ENCODE peak calls at places on chromosome 12, in eight cellular contexts. R, F, J, A, H, T, B and Z are unnamed samples. For H3K27me3, the result is how much of the 10 kb centered on the place peaks cover.

GRCh38 chr12:90333384-90333783 is 621.6 kb downstream of the CCER1 start:
- DNase-seq in H (no peak), B (no peak), F (no peak), R (no peak), T (no peak), A (no peak), J (no peak), Z (no peak)

GRCh38 chr12:29226621-29227020 is 77.5 kb downstream of the FAR2 start:
- DNase-seq in A (no peak), J (no peak), B (no peak), R (no peak), T (no peak), F (no peak), H (no peak), Z (no peak)

GRCh38 chr12:94430304-94430703 is 29.4 kb downstream of the CEP83 start:
- DNase-seq in J (no peak), T (no peak), A (no peak), F (no peak), R (no peak), H (no peak), B (no peak), Z (no peak)

GRCh38 chr12:66354291-66354690 is 52.0 kb downstream of the HELB start:
- DNase-seq in F (no peak), H (no peak), R (no peak), J (no peak), A (no peak), T (no peak), B (no peak), Z (no peak)

GRCh38 chr12:7915911-7916403 is 20.0 kb downstream of the SLC2A3 start:
- DNase-seq in R (no peak), J (no peak), T (no peak), F (no peak), B (no peak), A (no peak), H (peak), Z (no peak)

GRCh38 chr12:59578239-59578638 is 17.6 kb upstream of the SLC16A7 start:
- DNase-seq in R (no peak), J (no peak), T (no peak), B (no peak), H (no peak), A (no peak), F (no peak), Z (no peak)

GRCh38 chr12:93098077-93098476 is 169.0 kb upstream of the EEA1 start:
- DNase-seq in F (peak), A (peak), B (peak), R (no peak), T (peak), J (no peak), H (peak), Z (peak)

GRCh38 chr12:39354955-39355354 is 88.0 kb downstream of the KIF21A start:
- DNase-seq in H (peak), R (no peak), J (no peak), F (no peak), A (no peak), B (no peak), T (no peak), Z (no peak)

GRCh38 chr12:66405395-66405794 is 103.1 kb downstream of the HELB start:
- DNase-seq in H (no peak), T (no peak), R (no peak), F (no peak), A (no peak), J (no peak), B (no peak), Z (no peak)

DNA sequence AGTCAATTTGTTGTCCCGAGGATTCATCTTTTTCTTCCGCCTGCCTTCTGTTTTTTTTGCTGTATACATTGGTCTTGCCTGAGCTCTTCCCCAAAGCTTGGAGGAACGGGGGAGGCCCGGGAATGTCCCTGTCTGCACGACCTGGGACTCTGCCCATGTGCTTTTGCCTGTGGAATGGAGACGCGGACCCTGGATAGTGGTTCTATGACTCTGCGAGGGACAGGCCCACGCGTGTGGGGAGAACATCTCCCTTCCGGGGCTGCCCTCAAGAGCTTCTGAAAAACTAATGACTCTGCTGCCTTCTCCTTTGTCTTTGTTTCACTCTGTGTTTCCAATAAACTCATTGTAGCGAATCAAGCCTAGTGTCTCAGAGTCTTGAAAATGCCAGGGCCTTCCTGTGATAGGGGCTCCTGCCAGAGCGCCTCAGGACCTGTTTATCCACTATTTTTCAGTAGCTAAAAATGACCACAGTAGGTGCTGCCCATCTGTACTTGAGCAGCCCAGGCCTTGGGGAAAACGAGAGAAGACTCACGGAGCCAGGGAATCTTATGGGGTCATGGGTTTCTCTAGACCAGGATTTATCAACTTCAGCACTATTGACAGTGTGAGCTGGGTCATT is 12.3 kb downstream of the KRT83 start:
- DNase-seq in J (no peak), R (peak), A (no peak), F (no peak), T (no peak), B (no peak), H (no peak), Z (no peak)
- H3K27me3 ChIP-seq in J (under half), R (under half), A (under half), F (under half), T (under half), B (under half), H (under half), Z (under half)

GRCh38 chr12:48997719-48998496 is 1.3 kb downstream of the DDN start:
- DNase-seq in H (no peak), T (no peak), A (peak), B (no peak), J (no peak), R (no peak), F (no peak), Z (peak)
- H3K27me3 ChIP-seq in H (under half), T (half or more), A (under half), B (under half), J (under half), R (under half), F (under half), Z (half or more)

DNA sequence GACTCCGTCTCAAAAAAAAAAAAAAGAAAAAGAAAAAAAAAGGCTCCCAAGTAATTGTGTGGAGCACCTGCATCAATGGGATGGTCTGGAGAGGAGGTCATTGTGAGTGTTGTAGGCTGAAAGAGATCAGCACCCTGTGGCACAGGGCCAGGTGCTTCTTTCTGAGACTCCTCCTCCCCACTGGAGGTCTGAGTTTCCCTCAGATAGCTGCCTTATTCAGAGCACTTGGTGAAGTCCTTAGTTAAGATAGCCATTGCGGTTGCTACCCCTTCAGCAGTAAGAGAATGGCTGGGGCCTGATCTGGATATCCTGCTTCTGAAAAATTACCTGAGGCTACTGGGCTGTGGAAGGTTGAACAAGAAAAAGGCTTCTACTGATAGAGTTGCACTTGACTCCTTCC is 69.8 kb downstream of the ANO6 start:
- DNase-seq in T (no peak), A (no peak), F (no peak), H (no peak), R (no peak), B (no peak), J (no peak), Z (no peak)
- H3K27me3 ChIP-seq in T (under half), A (under half), F (under half), H (under half), R (under half), B (under half), J (under half), Z (under half)

DNA sequence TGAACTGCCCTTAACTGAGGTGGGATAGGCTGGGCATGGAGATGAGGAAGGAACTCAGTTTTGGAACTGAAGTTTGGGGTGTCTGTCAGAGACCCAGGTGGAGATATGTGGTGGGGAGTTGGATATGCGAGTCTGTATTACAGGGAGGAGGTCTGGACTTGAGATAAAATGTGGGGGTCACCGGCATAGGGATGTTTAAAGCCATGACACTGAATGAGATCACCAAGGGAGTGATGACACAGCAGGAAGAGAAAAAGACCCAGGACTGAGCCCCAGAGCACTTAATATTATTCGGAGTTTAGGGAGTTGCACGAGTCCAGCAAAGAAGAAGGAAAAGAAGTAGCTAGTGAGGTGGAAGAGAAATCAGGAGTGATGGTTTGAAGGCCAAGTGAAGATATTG is 4.0 kb upstream of the OASL start:
- DNase-seq in H (no peak), A (no peak), B (no peak), T (no peak), R (no peak), F (no peak), J (no peak), Z (no peak)
- H3K27me3 ChIP-seq in H (under half), A (under half), B (under half), T (under half), R (under half), F (under half), J (under half), Z (under half)

DNA sequence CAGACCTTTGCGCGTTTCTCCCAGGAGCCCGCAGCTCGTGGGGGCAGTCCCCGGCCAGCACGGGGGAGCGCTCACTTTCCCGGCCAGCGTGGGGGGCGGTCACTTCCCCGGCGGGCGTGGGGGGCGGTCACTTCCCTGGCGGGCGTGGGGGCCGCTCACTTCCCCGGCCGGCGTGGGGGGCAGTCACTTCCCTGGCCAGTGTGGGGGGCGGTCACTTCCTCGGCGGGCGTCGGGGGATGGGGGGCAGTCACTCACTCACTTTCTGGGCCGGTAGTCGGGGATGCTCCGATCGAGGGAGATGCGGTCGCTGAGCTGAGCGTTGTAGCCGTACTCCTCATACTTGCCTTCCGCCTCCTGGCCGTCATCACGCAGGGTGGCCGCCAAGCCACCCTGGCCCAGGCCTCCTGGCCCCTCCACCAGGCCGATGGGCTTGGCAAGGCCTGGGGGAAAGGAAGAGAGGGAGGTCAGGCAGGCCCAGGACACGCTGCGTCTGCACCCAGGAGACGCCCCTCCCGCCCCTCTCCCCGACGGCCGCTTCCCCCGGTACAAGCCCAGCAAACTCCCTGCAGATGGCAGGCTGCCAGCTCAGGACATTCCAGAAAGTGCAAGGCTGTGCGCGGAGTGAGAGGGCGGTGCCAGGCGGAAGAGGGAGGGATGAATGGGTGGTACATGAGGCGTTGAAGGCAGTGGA is 43.3 kb downstream of the GALNT9 start:
- DNase-seq in T (peak), R (no peak), B (no peak), A (peak), F (peak), J (peak), H (peak), Z (peak)
- H3K27me3 ChIP-seq in T (half or more), R (under half), B (under half), A (under half), F (under half), J (under half), H (under half), Z (under half)

DNA sequence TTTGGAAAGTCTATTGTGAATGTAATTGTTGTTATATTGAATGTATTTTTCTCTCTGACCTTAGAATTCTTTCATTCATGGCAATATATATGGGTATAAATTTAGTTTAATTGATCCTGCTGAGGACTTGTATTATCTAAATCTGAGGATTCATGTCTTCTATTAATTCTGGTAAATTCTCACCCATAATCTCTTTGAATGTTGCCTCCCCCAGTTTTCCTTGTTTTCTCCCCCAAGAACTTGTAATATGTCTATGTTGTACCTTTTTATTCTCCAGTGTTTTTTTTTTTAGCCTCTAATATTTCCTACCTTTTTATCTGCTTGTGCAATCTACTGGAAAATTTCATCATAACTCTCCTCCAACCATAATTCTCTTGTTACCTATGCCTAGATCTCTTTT is 21.5 kb upstream of the HOXC13 start:
- DNase-seq in F (no peak), H (no peak), T (no peak), R (no peak), A (no peak), B (no peak), J (no peak), Z (no peak)
- H3K27me3 ChIP-seq in F (under half), H (under half), T (half or more), R (under half), A (under half), B (under half), J (under half), Z (under half)

GRCh38 chr12:113505941-113506340 is 34.3 kb upstream of the LHX5 start:
- DNase-seq in J (no peak), B (no peak), T (no peak), F (no peak), A (no peak), H (no peak), R (no peak), Z (no peak)

GRCh38 chr12:113504917-113505316 is 33.2 kb upstream of the LHX5 start:
- DNase-seq in T (no peak), R (no peak), F (no peak), H (no peak), J (no peak), B (no peak), A (no peak), Z (no peak)

GRCh38 chr12:113512568-113512967 is 40.9 kb upstream of the LHX5 start:
- DNase-seq in B (no peak), J (no peak), A (no peak), R (no peak), T (no peak), F (no peak), H (no peak), Z (no peak)

DNA sequence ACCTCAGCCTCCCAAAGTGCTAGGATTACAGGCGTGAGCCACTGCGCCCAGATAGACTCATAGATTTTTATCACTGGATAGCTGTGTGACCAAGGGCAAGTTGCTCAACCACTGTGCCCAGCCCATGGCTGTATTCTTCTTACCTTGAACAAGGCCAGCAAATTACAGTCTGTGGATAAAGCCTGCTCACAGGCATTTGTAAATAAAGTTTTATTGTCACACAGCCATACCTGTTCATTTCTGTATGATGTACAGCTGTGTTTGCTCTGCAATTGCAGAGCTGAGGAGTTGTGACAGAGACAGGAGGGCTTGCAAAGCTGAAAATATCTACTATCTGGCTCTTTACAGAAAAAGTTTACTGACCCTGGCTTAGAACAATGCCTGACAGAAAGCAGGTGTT is 35.2 kb upstream of the LHX5 start:
- DNase-seq in T (no peak), F (no peak), B (no peak), A (no peak), R (no peak), J (no peak), H (no peak), Z (no peak)
- H3K27me3 ChIP-seq in T (under half), F (under half), B (under half), A (under half), R (under half), J (under half), H (under half), Z (half or more)

GRCh38 chr12:114399664-114400211 is 6.2 kb downstream of the TBX5 start:
- DNase-seq in A (no peak), B (no peak), J (no peak), F (no peak), R (no peak), H (peak), T (no peak), Z (no peak)

GRCh38 chr12:114397978-114398881 is 7.7 kb downstream of the TBX5 start:
- DNase-seq in F (no peak), A (no peak), T (no peak), H (peak), B (no peak), J (no peak), R (no peak), Z (no peak)

GRCh38 chr12:114396153-114396868 is 9.6 kb downstream of the TBX5 start:
- DNase-seq in A (no peak), R (no peak), J (no peak), B (no peak), F (no peak), T (no peak), H (peak), Z (no peak)

GRCh38 chr12:114395755-114396152 is 10.2 kb downstream of the TBX5 start:
- DNase-seq in B (no peak), J (no peak), R (no peak), A (no peak), H (peak), T (no peak), F (no peak), Z (no peak)

GRCh38 chr12:114396869-114397719 is 8.8 kb downstream of the TBX5 start:
- DNase-seq in F (no peak), R (no peak), A (no peak), H (peak), J (no peak), T (no peak), B (no peak), Z (no peak)
- H3K27me3 ChIP-seq in F (under half), R (under half), A (under half), H (half or more), J (under half), T (half or more), B (under half), Z (under half)

DNA sequence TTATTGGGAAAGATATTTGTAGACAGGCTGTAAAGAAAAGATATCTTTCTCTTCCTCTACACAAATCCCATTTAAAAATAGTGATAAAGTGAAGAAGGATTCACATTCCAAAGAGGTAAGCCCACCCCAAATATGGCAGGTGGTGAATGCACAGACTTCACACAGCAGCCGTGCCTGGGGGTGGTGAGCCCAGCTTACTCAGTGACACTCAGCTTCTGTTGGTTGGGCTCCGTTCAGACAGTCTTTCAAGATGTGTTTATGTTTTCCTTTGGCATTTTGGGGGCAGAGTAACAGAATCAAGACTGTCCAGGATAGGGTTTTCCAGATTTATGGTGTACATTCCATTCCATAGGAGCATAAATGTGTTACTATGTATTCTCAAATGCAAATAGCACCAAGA is 4.1 kb upstream of the COL2A1 start:
- DNase-seq in B (no peak), H (no peak), R (no peak), T (no peak), J (no peak), F (no peak), A (no peak), Z (no peak)
- H3K27me3 ChIP-seq in B (under half), H (half or more), R (under half), T (under half), J (under half), F (under half), A (under half), Z (under half)

GRCh38 chr12:121802843-121803698 is 738 bp upstream of the SETD1B start:
- DNase-seq in H (peak), A (peak), T (peak), F (peak), B (no peak), J (peak), R (peak), Z (peak)
- H3K27me3 ChIP-seq in H (under half), A (under half), T (under half), F (under half), B (under half), J (under half), R (under half), Z (under half)